ENCODE peak calls at places on chromosomes 16 and 17, in seven cellular contexts. X is stimulated activated CD4-positive, alpha-beta T cell treated with anti-CD3 and anti-CD28 coated beads, TNF-alpha, amount 100 ng/mL, for 48 hours; H is activated CD8-positive, alpha-beta memory T cell treated with anti-CD3 and anti-CD28 coated beads, Interleukin-2, amount 50 U/mL, for 4 hours; O is uterus; D is hepatocyte; C is NCI-H1048; Q is SK-N-DZ. J is an unnamed sample.

GRCh38 chr17:77804796-77805426 is 153.6 kb upstream of the TNRC6C start:
- DNase-seq in X (no peak), D (no peak), H (no peak), O (no peak), Q (no peak), C (no peak), J (no peak)

GRCh38 chr16:14238756-14239155 is 167.6 kb downstream of the MRTFB start:
- DNase-seq in C (no peak), Q (no peak), O (no peak), D (no peak), H (no peak), X (no peak), J (no peak)

GRCh38 chr16:70432800-70433455 is 6.0 kb downstream of the ST3GAL2 start:
- DNase-seq in Q (peak), D (no peak), C (no peak), X (no peak), O (no peak), H (no peak), J (no peak)

GRCh38 chr17:49717371-49717841 is 9.6 kb upstream of the SLC35B1 start:
- DNase-seq in C (no peak), D (no peak), Q (no peak), X (no peak), H (no peak), O (no peak), J (no peak)

GRCh38 chr16:450385-450784 is 24.9 kb downstream of the RAB11FIP3 start:
- DNase-seq in X (no peak), H (no peak), O (no peak), Q (no peak), D (no peak), C (no peak), J (no peak)

GRCh38 chr17:44738214-44738906 is 20.4 kb upstream of the ADAM11 start:
- DNase-seq in X (no peak), C (no peak), D (no peak), H (no peak), O (no peak), Q (no peak), J (no peak)

GRCh38 chr17:58330997-58331814 is 2.6 kb upstream of the TSPOAP1 start:
- DNase-seq in C (no peak), H (peak), X (no peak), Q (no peak), D (no peak), O (no peak), J (no peak)

GRCh38 chr17:2510559-2510958 is 1.1 kb downstream of the METTL16 start:
- DNase-seq in Q (no peak), C (no peak), H (no peak), O (no peak), X (no peak), D (no peak), J (no peak)

GRCh38 chr16:117381-118365 is 20.8 kb downstream of the NPRL3 start:
- DNase-seq in O (peak), D (peak), C (no peak), Q (peak), X (peak), H (peak), J (peak)

GRCh38 chr17:75086496-75087181 is 1.1 kb upstream of the SLC16A5 start:
- DNase-seq in X (no peak), Q (no peak), H (no peak), D (peak), O (no peak), C (no peak), J (no peak)

GRCh38 chr16:373020-373598 is 2.8 kb upstream of the MRPL28 start:
- DNase-seq in C (no peak), H (no peak), Q (no peak), D (no peak), O (no peak), X (no peak), J (no peak)